ENCODE peak calls at places on chromosomes 11 and 22, in nine cellular contexts. F is effector memory CD4-positive, alpha-beta T cell; L is NAMALWA; C is skeletal muscle cell; X is left ventricle myocardium inferior; W is tibial nerve; H is activated effector memory CD4-positive, alpha-beta T cell treated with anti-CD3 and anti-CD28 coated beads, Interleukin-2, amount 50 U/mL, for 16 hours; I is activated CD4-positive, alpha-beta T cell treated with anti-CD3 and anti-CD28 coated beads, Interleukin-2, amount 50 U/mL, for 24 hours; Z is neuronal stem cell. J is an unnamed sample.

GRCh38 chr11:61026121-61027031 is 54.9 kb downstream of the CD6 start:
- DNase-seq in H (peak), W (no peak), L (no peak), C (no peak), X (no peak), I (no peak), Z (no peak), F (peak), J (no peak)

GRCh38 chr22:39852799-39853198 is 40.8 kb downstream of the ENTHD1 start:
- DNase-seq in L (no peak), H (no peak), F (no peak), X (no peak), W (no peak), I (no peak), C (no peak), Z (no peak), J (no peak)

GRCh38 chr22:50507991-50508884 is at the start of gene NCAPH2:
- DNase-seq in H (peak), L (peak), C (peak), X (peak), I (peak), Z (peak), F (peak), W (peak), J (peak)

GRCh38 chr11:70343631-70344030 is 54.7 kb upstream of the CTTN start:
- DNase-seq in Z (no peak), I (no peak), X (no peak), F (no peak), C (no peak), H (no peak), W (no peak), L (no peak), J (no peak)

GRCh38 chr11:60252709-60253108 is 9.8 kb upstream of the MS4A4E start:
- DNase-seq in C (no peak), L (no peak), X (no peak), Z (no peak), I (no peak), W (no peak), H (no peak), F (no peak), J (no peak)

GRCh38 chr11:69632900-69633299 is 8.1 kb upstream of the CCND1 start:
- DNase-seq in X (no peak), Z (no peak), F (no peak), C (no peak), W (no peak), L (no peak), I (no peak), H (no peak), J (no peak)

GRCh38 chr22:35059632-35060031 is 6.3 kb upstream of the ISX start:
- DNase-seq in X (no peak), I (no peak), L (no peak), W (no peak), Z (no peak), F (no peak), C (no peak), H (no peak), J (no peak)

GRCh38 chr11:1559103-1559951 is 12.7 kb downstream of the DUSP8 start:
- DNase-seq in X (peak), C (peak), H (no peak), W (peak), L (peak), F (no peak), I (no peak), Z (no peak), J (no peak)

GRCh38 chr22:24086310-24086709 is 75.2 kb downstream of the CABIN1 start:
- DNase-seq in C (no peak), L (no peak), X (no peak), Z (no peak), I (no peak), F (no peak), W (no peak), H (peak), J (no peak)

GRCh38 chr22:22351366-22351765 is 106.8 kb downstream of the VPREB1 start:
- DNase-seq in F (no peak), X (no peak), Z (no peak), I (no peak), W (no peak), C (no peak), L (no peak), H (no peak), J (no peak)

GRCh38 chr11:117796456-117797428 is at the start of gene DSCAML1:
- DNase-seq in L (no peak), X (no peak), I (no peak), C (no peak), Z (no peak), H (peak), W (no peak), F (no peak), J (peak)

GRCh38 chr11:94030059-94030458 is 8.9 kb downstream of the HEPHL1 start:
- DNase-seq in W (no peak), L (no peak), I (no peak), Z (no peak), X (no peak), F (no peak), C (no peak), H (no peak), J (no peak)

GRCh38 chr11:122691751-122692150 is 36.2 kb downstream of the UBASH3B start:
- DNase-seq in L (no peak), H (no peak), W (no peak), Z (no peak), I (no peak), C (no peak), F (no peak), X (no peak), J (no peak)

GRCh38 chr11:56988614-56989013 is at the start of gene OR5AK2:
- DNase-seq in C (no peak), Z (no peak), L (no peak), H (no peak), F (no peak), X (no peak), W (no peak), I (no peak), J (no peak)

GRCh38 chr22:23113067-23113846 is 28.5 kb downstream of the RSPH14 start:
- DNase-seq in I (no peak), L (peak), Z (no peak), C (peak), X (peak), F (no peak), H (no peak), W (no peak), J (no peak)

GRCh38 chr22:37802310-37803194 is 5.2 kb upstream of the GCAT start:
- DNase-seq in W (peak), I (no peak), H (no peak), X (peak), Z (peak), L (no peak), C (no peak), F (no peak), J (peak)

GRCh38 chr11:131868769-131869482 is 498.5 kb downstream of the NTM start:
- DNase-seq in L (no peak), C (peak), H (no peak), W (no peak), F (no peak), I (no peak), Z (no peak), X (no peak), J (no peak)

GRCh38 chr11:121482231-121483129 is 29.7 kb upstream of the SORL1-AS1 start:
- DNase-seq in X (no peak), C (no peak), F (peak), W (no peak), L (peak), Z (no peak), I (no peak), H (peak), J (no peak)

GRCh38 chr22:47168900-47169800 is 406.7 kb downstream of the TBC1D22A start:
- DNase-seq in X (no peak), H (peak), F (no peak), C (no peak), W (no peak), I (no peak), Z (no peak), L (no peak), J (peak)

GRCh38 chr22:22458896-22459588 is 49.5 kb downstream of the ZNF280B start:
- DNase-seq in H (no peak), C (no peak), F (no peak), I (no peak), Z (no peak), X (no peak), W (no peak), L (peak), J (no peak)

GRCh38 chr22:22748297-22748743 is 103.9 kb downstream of the GGTLC2 start:
- DNase-seq in H (peak), W (peak), F (no peak), I (no peak), L (peak), X (no peak), Z (peak), C (peak), J (peak)

GRCh38 chr11:83845797-83846196 is 559.6 kb upstream of the CCDC90B start:
- DNase-seq in W (no peak), C (no peak), X (no peak), I (no peak), F (no peak), L (no peak), H (no peak), Z (no peak), J (no peak)

GRCh38 chr11:33657757-33658156 is 42.9 kb downstream of the C11orf91 start:
- DNase-seq in C (no peak), L (no peak), W (no peak), H (no peak), F (no peak), X (no peak), Z (no peak), I (no peak), J (no peak)

GRCh38 chr22:23856721-23857605 is 712 bp upstream of the SLC2A11 start:
- DNase-seq in L (peak), X (no peak), F (peak), I (peak), H (no peak), Z (peak), W (no peak), C (no peak), J (peak)

GRCh38 chr22:38572065-38572464 is 2.1 kb upstream of the DMC1 start:
- DNase-seq in X (no peak), I (no peak), Z (peak), C (no peak), W (peak), H (no peak), F (peak), L (peak), J (no peak)

GRCh38 chr11:43879789-43880639 is 617 bp upstream of the ALKBH3 start:
- DNase-seq in L (no peak), F (no peak), X (no peak), Z (no peak), I (no peak), W (no peak), C (no peak), H (no peak), J (no peak)

GRCh38 chr11:45646275-45646970 is 19.0 kb downstream of the CHST1 start:
- DNase-seq in I (no peak), W (no peak), F (no peak), H (peak), L (peak), X (no peak), Z (no peak), C (no peak), J (no peak)